ENCODE peak calls at places on chromosomes 5 and 9, in five cellular contexts. W, K, Q, I and A are unnamed samples.

GRCh38 chr9:93111371-93112115 is 15.5 kb downstream of the CARD19 start:
- DNase-seq in W (no peak), K (no peak), Q (no peak), I (no peak), A (no peak)

GRCh38 chr9:122562134-122562760 is 9.3 kb downstream of the OR1N2 start:
- DNase-seq in W (no peak), K (no peak), Q (no peak), I (no peak), A (no peak)

GRCh38 chr9:126791406-126792230 is 13.2 kb upstream of the ZBTB43 start:
- DNase-seq in W (no peak), K (no peak), Q (no peak), I (no peak), A (peak)

GRCh38 chr5:110815916-110816605 is 77.3 kb downstream of the SLC25A46 start:
- DNase-seq in W (no peak), K (no peak), Q (no peak), I (no peak), A (no peak)

GRCh38 chr5:76542887-76543690 is 80.1 kb downstream of the F2RL2 start:
- DNase-seq in W (no peak), K (no peak), Q (no peak), I (no peak), A (no peak)

GRCh38 chr9:114069476-114070187 is 8.5 kb downstream of the AMBP start:
- DNase-seq in W (no peak), K (no peak), Q (no peak), I (no peak), A (no peak)

GRCh38 chr5:137143244-137143605 is 355.9 kb downstream of the SPOCK1 start:
- DNase-seq in W (no peak), K (no peak), Q (no peak), I (no peak), A (no peak)

GRCh38 chr9:113929634-113930092 is 53.6 kb downstream of the ZNF618 start:
- DNase-seq in W (no peak), K (no peak), Q (no peak), I (no peak), A (no peak)

GRCh38 chr5:133818031-133818431 is 150.4 kb downstream of the C5orf15 start:
- DNase-seq in W (no peak), K (no peak), Q (no peak), I (no peak), A (peak)

GRCh38 chr9:125407432-125407973 is 145.9 kb downstream of the GAPVD1 start:
- DNase-seq in W (no peak), K (no peak), Q (no peak), I (no peak), A (no peak)

GRCh38 chr5:57137401-57137800 is 36.5 kb upstream of the GPBP1 start:
- DNase-seq in W (no peak), K (no peak), Q (no peak), I (no peak), A (no peak)

GRCh38 chr9:5352637-5353248 is 13.1 kb upstream of the RLN1 start:
- DNase-seq in W (no peak), K (no peak), Q (no peak), I (no peak), A (no peak)

GRCh38 chr5:61805101-61805500 is 473.0 kb downstream of the ZSWIM6 start:
- DNase-seq in W (no peak), K (no peak), Q (no peak), I (no peak), A (no peak)

GRCh38 chr5:133950821-133951612 is 17.4 kb downstream of the C5orf15 start:
- DNase-seq in W (no peak), K (no peak), Q (no peak), I (no peak), A (no peak)

GRCh38 chr5:1806199-1806598 is 5.0 kb downstream of the NDUFS6 start:
- DNase-seq in W (no peak), K (no peak), Q (no peak), I (no peak), A (no peak)

GRCh38 chr9:33161589-33162132 is 5.5 kb downstream of the B4GALT1 start:
- DNase-seq in W (no peak), K (peak), Q (no peak), I (no peak), A (no peak)

GRCh38 chr5:11082546-11082945 is 321.5 kb upstream of the DAP start:
- DNase-seq in W (no peak), K (no peak), Q (no peak), I (no peak), A (no peak)

GRCh38 chr5:38756068-38756467 is 89.7 kb upstream of the OSMR start:
- DNase-seq in W (no peak), K (no peak), Q (no peak), I (no peak), A (no peak)

GRCh38 chr5:146173597-146173996 is 8.9 kb downstream of the LARS1 start:
- DNase-seq in W (no peak), K (no peak), Q (no peak), I (no peak), A (no peak)

GRCh38 chr5:6181147-6181729 is 197.1 kb downstream of the MED10 start:
- DNase-seq in W (no peak), K (no peak), Q (no peak), I (no peak), A (no peak)

GRCh38 chr5:154861946-154862345 is 3.5 kb downstream of the CNOT8 start:
- DNase-seq in W (no peak), K (no peak), Q (no peak), I (no peak), A (no peak)

GRCh38 chr5:166883016-166883415 is 1408.4 kb upstream of the WWC1 start:
- DNase-seq in W (no peak), K (no peak), Q (no peak), I (no peak), A (no peak)

GRCh38 chr5:58274199-58274598 is 185.7 kb downstream of the PLK2 start:
- DNase-seq in W (no peak), K (no peak), Q (no peak), I (no peak), A (no peak)

GRCh38 chr9:130924448-130924788 is 14.6 kb downstream of the FIBCD1 start:
- DNase-seq in W (no peak), K (no peak), Q (no peak), I (no peak), A (no peak)

GRCh38 chr5:54088081-54088480 is 222.3 kb downstream of the ARL15 start:
- DNase-seq in W (no peak), K (no peak), Q (no peak), I (no peak), A (no peak)

GRCh38 chr9:5122542-5122941 is 62.9 kb downstream of the INSL6 start:
- DNase-seq in W (no peak), K (no peak), Q (no peak), I (no peak), A (no peak)

GRCh38 chr5:54178207-54178606 is 132.2 kb downstream of the ARL15 start:
- DNase-seq in W (no peak), K (no peak), Q (no peak), I (no peak), A (no peak)

GRCh38 chr9:81686614-81687520 is 2.5 kb downstream of the TLE1 start:
- DNase-seq in W (peak), K (peak), Q (peak), I (peak), A (peak)

GRCh38 chr9:38067892-38068615 is 973 bp downstream of the SHB start:
- DNase-seq in W (peak), K (no peak), Q (peak), I (peak), A (no peak)

GRCh38 chr9:88932766-88933165 is 58.5 kb upstream of the S1PR3 start:
- DNase-seq in W (no peak), K (no peak), Q (no peak), I (no peak), A (no peak)

GRCh38 chr9:131187957-131188356 is 62.6 kb downstream of the NUP214 start:
- DNase-seq in W (no peak), K (no peak), Q (no peak), I (no peak), A (no peak)

GRCh38 chr5:592158-592557 is 20.0 kb upstream of the CEP72 start:
- DNase-seq in W (no peak), K (no peak), Q (no peak), I (no peak), A (no peak)

GRCh38 chr5:33476992-33477391 is 36.2 kb downstream of the TARS1 start:
- DNase-seq in W (no peak), K (no peak), Q (no peak), I (no peak), A (no peak)

GRCh38 chr9:38682713-38683112 is 37.2 kb downstream of the FAM240B start:
- DNase-seq in W (no peak), K (peak), Q (no peak), I (no peak), A (no peak)

GRCh38 chr9:133351526-133351907 is 3.5 kb downstream of the RPL7A start:
- DNase-seq in W (no peak), K (no peak), Q (no peak), I (no peak), A (no peak)

GRCh38 chr5:167952278-167952990 is 339.0 kb upstream of the WWC1 start:
- DNase-seq in W (no peak), K (no peak), Q (no peak), I (no peak), A (no peak)

GRCh38 chr9:9004844-9005243 is 1205.3 kb upstream of the DMAC1 start:
- DNase-seq in W (no peak), K (no peak), Q (no peak), I (no peak), A (no peak)

GRCh38 chr9:9003184-9003583 is 1203.6 kb upstream of the DMAC1 start:
- DNase-seq in W (peak), K (no peak), Q (peak), I (no peak), A (no peak)
- TF ChIP-seq CTCF in W (no peak), K (no peak), Q (no peak), I (peak), A (no peak)

GRCh38 chr9:13215791-13216554 is 63.5 kb downstream of the MPDZ start:
- DNase-seq in W (peak), K (no peak), Q (no peak), I (no peak), A (no peak)

GRCh38 chr9:13209498-13209897 is 70.0 kb downstream of the MPDZ start:
- DNase-seq in W (no peak), K (no peak), Q (no peak), I (no peak), A (no peak)

GRCh38 chr9:13213998-13214397 is 65.5 kb downstream of the MPDZ start:
- DNase-seq in W (no peak), K (no peak), Q (no peak), I (no peak), A (no peak)

DNA sequence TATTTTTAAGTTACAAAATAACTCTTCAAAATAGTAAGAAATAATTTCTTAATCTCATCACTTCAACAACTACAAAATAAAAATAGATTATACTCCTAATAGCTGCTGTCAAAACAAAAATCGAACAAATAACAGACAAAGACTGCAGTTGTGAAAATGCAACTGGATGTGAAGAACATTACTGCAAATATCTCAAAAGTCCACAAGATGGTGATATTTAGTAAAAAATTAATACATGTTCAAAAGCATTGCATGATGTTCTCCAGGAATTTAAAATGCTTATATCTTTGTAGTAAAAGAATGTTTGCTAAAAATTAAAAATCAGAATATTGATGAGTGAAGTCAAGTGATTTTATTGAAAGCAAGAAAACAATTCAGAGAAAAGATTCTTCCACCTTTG is 66.2 kb downstream of the MPDZ start:
- DNase-seq in W (no peak), K (no peak), Q (no peak), I (no peak), A (no peak)
- TF ChIP-seq CTCF in W (peak), K (no peak), Q (peak), I (peak), A (peak)

GRCh38 chr9:137721899-137722298 is 103.1 kb downstream of the EHMT1 start:
- DNase-seq in W (no peak), K (no peak), Q (no peak), I (no peak), A (no peak)
- TF ChIP-seq CTCF in W (no peak), K (no peak), Q (no peak), I (peak), A (no peak)

DNA sequence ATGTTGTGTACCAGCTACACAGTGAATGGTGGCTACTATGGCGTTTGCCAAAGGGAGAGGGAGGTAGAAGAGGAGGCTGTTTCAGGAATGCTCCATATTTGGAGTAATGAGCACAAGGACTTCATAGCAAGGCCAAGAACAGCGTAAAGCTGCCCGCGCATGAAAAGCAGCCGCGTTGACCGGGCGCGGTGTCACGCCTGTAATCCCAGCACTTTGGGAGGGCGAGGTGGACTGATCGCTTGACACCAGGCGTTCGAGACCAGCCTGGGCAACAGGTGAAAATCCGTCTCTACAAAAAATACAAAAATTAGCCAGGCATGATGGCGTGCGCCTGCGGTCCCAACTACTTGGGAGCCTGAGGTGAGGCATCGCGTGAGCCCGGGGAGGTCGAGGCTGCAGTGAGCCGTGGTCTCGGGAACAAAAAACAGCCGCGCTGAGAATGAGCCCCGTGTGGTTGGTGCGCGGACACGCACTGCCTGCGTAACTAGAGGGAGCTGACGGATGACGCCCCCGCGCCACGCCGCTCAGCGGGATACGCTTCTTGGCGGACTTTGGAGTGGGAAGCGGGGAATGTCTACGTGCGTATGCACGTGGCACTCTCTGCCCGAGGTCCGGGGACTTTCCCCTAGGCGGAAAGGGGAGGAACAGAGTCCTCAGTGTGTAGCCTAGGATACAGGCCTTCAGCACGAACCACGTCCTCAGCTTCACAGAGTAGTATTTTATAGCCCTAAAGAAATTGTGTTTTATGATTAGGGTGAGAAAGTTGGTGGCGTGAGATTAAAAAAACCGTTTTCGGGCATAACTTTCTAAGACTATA is at the start of gene RMRP:
- DNase-seq in W (peak), K (peak), Q (peak), I (peak), A (peak)
- TF ChIP-seq CTCF in W (peak), K (no peak), Q (no peak), I (peak), A (peak)

GRCh38 chr5:95317085-95317484 is 32.2 kb upstream of the MCTP1 start:
- DNase-seq in W (no peak), K (no peak), Q (no peak), I (no peak), A (no peak)
- TF ChIP-seq CTCF in W (peak), K (no peak), Q (peak), I (peak), A (no peak)

DNA sequence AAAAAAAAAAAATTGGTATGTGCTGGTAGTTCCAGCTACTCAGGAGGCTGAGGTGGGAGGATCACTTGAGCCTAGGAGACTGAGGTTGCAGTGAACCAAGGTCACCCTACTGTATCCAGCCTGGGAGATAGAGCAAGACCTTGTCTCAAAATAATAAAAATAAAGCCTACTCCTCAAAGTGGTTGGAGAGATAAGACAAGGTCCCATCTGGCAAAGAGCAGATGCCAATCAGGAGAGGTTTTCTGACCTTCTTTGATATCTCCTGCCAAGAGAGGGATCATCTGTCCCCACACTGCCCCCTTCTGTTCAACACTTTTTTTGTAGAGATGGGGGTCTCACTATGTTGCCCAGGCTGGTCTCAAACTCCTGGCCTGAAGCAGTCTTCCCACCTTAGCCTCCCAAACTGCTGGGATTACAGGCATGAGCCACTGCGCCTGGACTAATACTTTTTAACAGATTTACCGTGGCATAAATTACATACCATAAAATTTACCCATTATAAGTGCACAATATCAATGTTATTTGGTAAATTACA is 64.7 kb downstream of the SH3PXD2B start:
- DNase-seq in W (no peak), K (no peak), Q (no peak), I (no peak), A (no peak)
- TF ChIP-seq CTCF in W (peak), K (peak), Q (no peak), I (no peak), A (no peak)

GRCh38 chr5:75152861-75153260 is 83.8 kb downstream of the ANKRD31 start:
- DNase-seq in W (no peak), K (no peak), Q (no peak), I (no peak), A (peak)

GRCh38 chr5:75156585-75156984 is 80.1 kb downstream of the ANKRD31 start:
- DNase-seq in W (no peak), K (no peak), Q (no peak), I (no peak), A (no peak)
- TF ChIP-seq CTCF in W (peak), K (no peak), Q (no peak), I (peak), A (no peak)

GRCh38 chr5:151002250-151002649 is 18.1 kb upstream of the GPX3 start:
- DNase-seq in W (peak), K (peak), Q (no peak), I (no peak), A (peak)
- TF ChIP-seq CTCF in W (peak), K (peak), Q (no peak), I (peak), A (peak)